ENCODE peak calls at places on chromosome 18, in four cellular contexts. W is mucosa of gallbladder, T is mesothelial cell of epicardium, E is endothelial cell of umbilical vein. V is an unnamed sample.

GRCh38 chr18:63082661-63083531 is 236.7 kb downstream of the BCL2 start:
- DNase-seq in W (no peak), T (no peak), E (no peak), V (no peak)

GRCh38 chr18:29191263-29191662 is 1014.3 kb upstream of the CDH2 start:
- DNase-seq in W (no peak), T (no peak), E (peak), V (peak)

GRCh38 chr18:32424696-32425095 is 46.0 kb downstream of the GAREM1 start:
- DNase-seq in W (no peak), T (no peak), E (no peak), V (no peak)

GRCh38 chr18:50518787-50519520 is 40.9 kb upstream of the MAPK4 start:
- DNase-seq in W (no peak), T (no peak), E (no peak), V (no peak)

GRCh38 chr18:51153659-51154371 is 43.7 kb downstream of the MEX3C start:
- DNase-seq in W (no peak), T (no peak), E (no peak), V (no peak)

GRCh38 chr18:37871583-37871982 is 306.0 kb upstream of the CELF4 start:
- DNase-seq in W (no peak), T (no peak), E (no peak), V (no peak)

GRCh38 chr18:23087352-23087751 is 47.9 kb upstream of the CABLES1 start:
- DNase-seq in W (no peak), T (no peak), E (no peak), V (no peak)

GRCh38 chr18:11585596-11585995 is 23.8 kb upstream of the SLC35G4 start:
- DNase-seq in W (no peak), T (no peak), E (no peak), V (no peak)

GRCh38 chr18:551404-552061 is 28.6 kb upstream of the CETN1 start:
- DNase-seq in W (no peak), T (no peak), E (no peak), V (no peak)

GRCh38 chr18:70154591-70155194 is 50.8 kb downstream of the RTTN start:
- DNase-seq in W (no peak), T (no peak), E (no peak), V (no peak)

GRCh38 chr18:62407660-62408059 is 82.5 kb downstream of the TNFRSF11A start:
- DNase-seq in W (no peak), T (no peak), E (no peak), V (no peak)

GRCh38 chr18:7300971-7301553 is 70.2 kb downstream of the LRRC30 start:
- DNase-seq in W (no peak), T (no peak), E (no peak), V (no peak)

GRCh38 chr18:57864615-57865121 is 61.6 kb upstream of the ATP8B1 start:
- DNase-seq in W (no peak), T (no peak), E (no peak), V (no peak)

GRCh38 chr18:45505497-45506206 is 109.6 kb upstream of the SLC14A2 start:
- DNase-seq in W (no peak), T (no peak), E (no peak), V (no peak)

GRCh38 chr18:24319757-24320156 is 77.9 kb downstream of the OSBPL1A start:
- DNase-seq in W (no peak), T (no peak), E (peak), V (no peak)

GRCh38 chr18:48923746-48924580 is 26.8 kb downstream of the SMAD7 start:
- DNase-seq in W (no peak), T (no peak), E (peak), V (peak)

GRCh38 chr18:31057917-31058316 is 15.4 kb upstream of the DSC3 start:
- DNase-seq in W (no peak), T (no peak), E (no peak), V (no peak)

GRCh38 chr18:64137914-64138313 is 11.0 kb downstream of the LINC00305 start:
- DNase-seq in W (no peak), T (no peak), E (no peak), V (no peak)

V was measured in A673.